ENCODE peak calls at places on chromosomes 5 and 9, in five cellular contexts. I, T, U, L and S are unnamed samples.

GRCh38 chr5:36607114-36607561 is 732 bp downstream of the SLC1A3 start:
- DNase-seq in U (no peak), L (peak; percentile 34), I (peak; percentile 62), T (no peak), S (peak; percentile 73)

GRCh38 chr5:56616454-56617160 is 198.7 kb upstream of the MAP3K1 start:
- DNase-seq in U (no peak), I (no peak), T (no peak), L (no peak), S (no peak)

GRCh38 chr9:2053883-2054845 is 39.0 kb downstream of the SMARCA2 start:
- DNase-seq in T (peak; percentile 88), I (peak; percentile 46), U (no peak), L (no peak), S (peak; percentile 90)

GRCh38 chr5:90982576-90982975 is 400.5 kb downstream of the ARRDC3 start:
- DNase-seq in U (no peak), T (no peak), L (no peak), I (peak; percentile 77), S (no peak)

GRCh38 chr5:157086751-157087359 is 22.0 kb downstream of the HAVCR2 start:
- DNase-seq in U (no peak), L (no peak), T (no peak), I (no peak), S (no peak)

GRCh38 chr9:26723486-26723885 is 169.1 kb downstream of the CAAP1 start:
- DNase-seq in T (no peak), I (peak; percentile 28), L (peak; percentile 49), U (peak; percentile 16), S (peak; percentile 5)

GRCh38 chr5:131634666-131634995 is 398 bp downstream of the RAPGEF6 start:
- DNase-seq in U (no peak), T (peak; percentile 83), L (peak; percentile 64), I (peak; percentile 50), S (peak; percentile 56)

GRCh38 chr9:110745656-110746055 is 77.1 kb downstream of the MUSK start:
- DNase-seq in L (no peak), T (no peak), I (no peak), U (no peak), S (peak; percentile 60)

GRCh38 chr5:95726811-95727763 is 4.0 kb upstream of the RHOBTB3 start:
- DNase-seq in U (no peak), L (no peak), I (no peak), T (no peak), S (no peak)
- H3K4me3 ChIP-seq in U (no peak overlapping the region), L (no peak overlapping the region), I (no peak overlapping the region), T (no peak overlapping the region), S (no peak overlapping the region)

GRCh38 chr9:16701347-16701746 is 169.1 kb downstream of the BNC2 start:
- DNase-seq in I (no peak), T (no peak), L (no peak), U (no peak), S (no peak)

GRCh38 chr9:16704489-16705111 is 165.9 kb downstream of the BNC2 start:
- DNase-seq in I (no peak), U (peak; percentile 75), L (peak; percentile 52), T (no peak), S (no peak)

GRCh38 chr9:16705121-16705604 is 165.3 kb downstream of the BNC2 start:
- DNase-seq in T (no peak), U (peak; percentile 89), I (peak; percentile 99), L (peak; percentile 72), S (peak; percentile 99)

GRCh38 chr9:16708638-16709435 is 161.6 kb downstream of the BNC2 start:
- DNase-seq in L (no peak), T (no peak), I (no peak), U (no peak), S (peak; percentile 81)

DNA sequence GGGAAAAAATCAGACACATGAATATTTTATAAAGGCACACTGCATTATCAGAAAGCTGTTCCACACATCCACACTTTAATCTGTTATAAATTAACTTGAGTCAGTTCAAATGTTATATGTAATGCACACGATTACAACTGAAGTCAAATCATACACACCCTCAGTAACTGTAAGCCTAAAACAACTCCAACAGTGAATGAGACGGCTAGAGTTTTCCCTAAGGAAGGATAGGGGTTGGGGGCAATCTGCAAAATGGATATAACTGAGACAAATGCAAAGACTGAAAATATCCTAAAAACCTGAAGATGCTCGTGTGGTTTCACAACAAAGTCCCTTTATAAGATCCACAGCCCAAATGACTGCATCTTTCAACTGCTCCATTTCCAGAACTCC is 166.4 kb downstream of the BNC2 start:
- DNase-seq in I (peak; percentile 45), T (no peak), U (no peak), L (no peak), S (no peak)
- H3K4me3 ChIP-seq in I (peak overlapping the region; percentile 63), T (no peak overlapping the region), U (peak overlapping the region; percentile 28), L (no peak overlapping the region), S (peak overlapping the region; percentile 41)

GRCh38 chr9:137198748-137199276 is 1.7 kb downstream of the TPRN start:
- DNase-seq in L (no peak), U (no peak), I (no peak), T (no peak), S (no peak)
- H3K4me3 ChIP-seq in L (peak overlapping the region; percentile 36), U (no peak overlapping the region), I (peak overlapping the region; percentile 46), T (no peak overlapping the region), S (no peak overlapping the region)

DNA sequence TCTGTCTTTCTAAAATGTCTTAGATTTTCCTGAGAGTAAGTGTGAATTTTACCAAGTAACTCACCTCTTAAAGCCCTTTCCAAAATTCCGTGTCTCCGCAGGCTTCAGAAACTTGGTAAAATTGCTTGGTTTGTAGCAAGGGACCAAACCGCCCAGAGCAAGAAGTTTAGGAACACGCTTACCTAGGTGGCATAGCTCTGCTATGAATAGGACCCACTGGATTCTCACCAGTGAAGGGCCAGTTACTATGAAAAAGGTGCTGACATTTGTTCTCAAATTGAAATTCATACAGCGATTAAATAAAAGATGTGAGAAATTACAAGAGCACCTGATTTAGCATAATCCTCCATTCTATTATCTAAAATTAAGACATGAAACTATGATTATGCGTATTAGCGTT is 6.7 kb downstream of the NME5 start:
- DNase-seq in T (no peak), U (no peak), I (no peak), L (no peak), S (no peak)
- H3K4me3 ChIP-seq in T (no peak overlapping the region), U (no peak overlapping the region), I (no peak overlapping the region), L (no peak overlapping the region), S (no peak overlapping the region)

GRCh38 chr5:73450041-73450598 is 1.5 kb upstream of the FOXD1 start:
- DNase-seq in U (no peak), I (no peak), T (no peak), L (no peak), S (peak; percentile 20)

GRCh38 chr5:73450672-73451217 is 2.2 kb upstream of the FOXD1 start:
- DNase-seq in I (no peak), L (no peak), T (no peak), U (no peak), S (peak; percentile 51)

GRCh38 chr5:73454379-73455036 is 5.9 kb upstream of the FOXD1 start:
- DNase-seq in I (peak; percentile 69), U (no peak), T (peak; percentile 59), L (peak; percentile 86), S (peak; percentile 65)

GRCh38 chr5:73451218-73452130 is 2.9 kb upstream of the FOXD1 start:
- DNase-seq in L (peak; percentile 84), U (no peak), I (peak; percentile 59), T (peak; percentile 52), S (peak; percentile 69)

DNA sequence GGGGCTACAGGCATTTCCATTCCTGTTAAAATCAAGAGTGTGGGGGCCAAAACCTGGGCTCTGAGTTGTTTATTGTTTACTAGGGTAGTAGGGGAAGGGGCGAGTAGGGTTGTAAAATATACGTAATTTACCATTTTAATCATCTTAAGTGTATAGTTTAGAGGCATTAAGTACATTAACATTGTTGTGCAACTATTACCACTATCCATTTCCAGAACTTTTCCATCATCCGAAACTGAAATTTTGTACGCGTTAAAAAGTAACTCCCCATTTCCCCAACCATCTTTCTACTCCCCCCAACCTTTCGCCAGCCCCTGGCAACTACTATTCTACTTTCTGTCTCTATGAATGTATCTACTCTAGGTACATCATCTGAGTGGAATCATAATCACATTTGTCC is 3.6 kb upstream of the FOXD1 start:
- DNase-seq in U (no peak), I (no peak), T (no peak), L (no peak), S (no peak)
- H3K4me3 ChIP-seq in U (no peak overlapping the region), I (no peak overlapping the region), T (no peak overlapping the region), L (no peak overlapping the region), S (no peak overlapping the region)

GRCh38 chr9:95365766-95366165 is 48.3 kb upstream of the FANCC start:
- DNase-seq in U (no peak), I (no peak), L (no peak), T (no peak), S (no peak)

GRCh38 chr9:95366731-95367325 is 49.3 kb upstream of the FANCC start:
- DNase-seq in U (no peak), I (peak; percentile 16), T (no peak), L (no peak), S (no peak)

GRCh38 chr9:95363051-95363841 is 45.7 kb upstream of the FANCC start:
- DNase-seq in L (peak; percentile 28), T (no peak), U (no peak), I (peak; percentile 4), S (no peak)

GRCh38 chr9:95360866-95361265 is 43.4 kb upstream of the FANCC start:
- DNase-seq in I (no peak), T (no peak), U (no peak), L (no peak), S (no peak)
- H3K4me3 ChIP-seq in I (no peak overlapping the region), T (no peak overlapping the region), U (no peak overlapping the region), L (no peak overlapping the region), S (no peak overlapping the region)

DNA sequence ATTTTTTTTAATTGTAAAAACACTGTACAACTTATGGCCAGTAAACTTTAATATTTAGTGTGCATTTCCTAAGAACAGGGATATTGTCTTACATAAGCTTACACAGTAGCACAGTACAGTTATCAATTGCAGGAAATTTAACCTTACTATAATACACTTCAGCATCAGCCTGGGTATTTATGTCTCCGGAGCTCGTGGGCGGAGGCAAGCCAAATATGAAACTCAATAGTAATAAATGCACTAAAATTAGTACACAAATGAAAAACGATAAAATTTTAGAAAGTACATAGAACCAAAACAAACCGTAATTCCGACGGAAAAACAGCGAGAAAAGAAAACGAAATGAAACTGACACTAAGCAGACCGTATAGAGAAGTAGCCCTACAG is 91.2 kb downstream of the ANXA2R start:
- DNase-seq in L (no peak), T (no peak), I (no peak), U (no peak), S (no peak)
- H3K4me3 ChIP-seq in L (no peak overlapping the region), T (peak overlapping the region; percentile 83), I (peak overlapping the region; percentile 66), U (no peak overlapping the region), S (peak overlapping the region; percentile 16)

DNA sequence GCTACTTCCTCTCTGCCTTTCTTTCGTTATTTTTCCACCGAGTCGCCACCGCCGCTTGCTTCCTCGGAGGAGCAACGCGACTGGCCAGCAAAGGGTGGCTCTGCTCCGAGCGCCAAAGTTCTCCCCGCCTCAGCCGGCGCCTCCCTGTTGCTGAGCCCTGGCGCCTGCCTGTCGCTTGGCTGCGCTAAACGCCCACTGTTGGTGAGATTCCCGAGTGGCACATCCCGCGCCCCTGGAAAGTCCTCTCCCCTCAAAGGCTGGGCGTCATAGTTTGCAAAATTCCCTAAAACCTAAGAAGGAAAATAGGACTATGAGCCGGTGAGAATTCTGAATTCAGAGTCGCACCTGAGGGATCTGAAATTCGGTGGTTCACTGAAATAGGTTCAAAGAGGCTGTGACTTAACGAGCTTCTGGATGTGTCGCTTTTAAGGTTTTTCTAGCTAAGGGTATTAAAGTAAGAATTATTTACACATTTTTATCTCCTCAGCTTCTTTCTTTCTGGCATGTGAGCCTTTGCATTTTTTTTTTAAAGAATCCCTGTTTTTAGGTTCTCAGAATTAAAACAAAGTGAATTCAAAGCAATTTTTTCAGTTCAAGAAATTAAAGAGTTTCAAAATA is at the start of gene GRIN3A:
- DNase-seq in L (peak; percentile 53), T (no peak), U (no peak), I (no peak), S (no peak)
- H3K4me3 ChIP-seq in L (peak within 1 kb of the TSS; percentile 64), T (no peak within 1 kb of the TSS), U (no peak within 1 kb of the TSS), I (no peak within 1 kb of the TSS), S (no peak within 1 kb of the TSS)